ENCODE peak calls at places on chromosomes 13 and 19, in eight cellular contexts. F is H1, N is stomach, B is vagina, V is sigmoid colon, X is breast epithelium, M is endothelial cell of umbilical vein, G is transverse colon. E is an unnamed sample. For H3K4me1, the result is how much of the 10 kb centered on the place peaks cover.

GRCh38 chr19:38515906-38516305 is 82.4 kb downstream of the RYR1 start:
- DNase-seq in G (no peak), M (no peak), B (no peak), F (no peak), N (no peak), V (no peak), X (no peak), E (no peak)

GRCh38 chr19:12314553-12314952 is 18.9 kb downstream of the ZNF563 start:
- DNase-seq in G (no peak), X (no peak), F (no peak), V (no peak), M (no peak), N (peak), B (no peak), E (no peak)

GRCh38 chr13:73220966-73221720 is 162.3 kb downstream of the KLF5 start:
- DNase-seq in F (no peak), X (no peak), N (no peak), B (no peak), M (no peak), G (peak), V (no peak), E (no peak)

GRCh38 chr19:30564551-30565011 is 192.4 kb downstream of the ZNF536 start:
- DNase-seq in M (no peak), G (no peak), B (no peak), V (no peak), N (no peak), F (no peak), X (no peak), E (peak)

GRCh38 chr13:76944457-76944856 is 3.9 kb upstream of the ACOD1 start:
- DNase-seq in M (no peak), G (no peak), V (no peak), B (no peak), F (no peak), X (no peak), N (no peak), E (no peak)

GRCh38 chr13:43572601-43573360 is 214.0 kb downstream of the ENOX1 start:
- DNase-seq in M (no peak), X (no peak), V (no peak), G (no peak), F (no peak), N (no peak), B (no peak), E (no peak)

GRCh38 chr13:100818706-100819105 is 144.1 kb upstream of the TMTC4 start:
- DNase-seq in X (peak), G (no peak), B (no peak), N (peak), M (no peak), V (peak), F (no peak), E (no peak)

GRCh38 chr13:60765700-60766411 is 368.8 kb downstream of the TDRD3 start:
- DNase-seq in V (no peak), X (no peak), B (no peak), N (no peak), F (no peak), M (peak), G (no peak), E (no peak)

GRCh38 chr13:36788276-36788675 is 30.7 kb upstream of the RFXAP start:
- DNase-seq in B (no peak), V (no peak), M (no peak), N (no peak), F (no peak), X (no peak), G (no peak), E (no peak)

GRCh38 chr13:107211073-107211472 is 643.1 kb upstream of the ARGLU1 start:
- DNase-seq in X (peak), F (peak), N (peak), B (no peak), V (peak), M (peak), G (peak), E (peak)

GRCh38 chr19:8576273-8576993 is 809 bp downstream of the MYO1F start:
- DNase-seq in G (peak), X (no peak), V (no peak), M (no peak), F (no peak), N (no peak), B (no peak), E (no peak)

GRCh38 chr13:33249066-33249465 is 36.5 kb downstream of the STARD13 start:
- DNase-seq in B (no peak), M (peak), N (no peak), V (no peak), G (no peak), X (no peak), F (no peak), E (no peak)

GRCh38 chr19:3387645-3388589 is 21.5 kb downstream of the NFIC start:
- DNase-seq in G (peak), M (peak), X (peak), F (no peak), V (peak), N (peak), B (no peak), E (peak)

GRCh38 chr19:17775245-17775927 is 19.6 kb upstream of the B3GNT3 start:
- DNase-seq in N (peak), X (no peak), F (peak), V (no peak), G (peak), B (no peak), M (peak), E (no peak)

GRCh38 chr19:39237200-39238184 is 7.3 kb downstream of the IFNL3 start:
- DNase-seq in F (no peak), V (no peak), X (peak), M (no peak), N (peak), B (no peak), G (peak), E (no peak)

GRCh38 chr13:64716936-64717335 is 2513.2 kb downstream of the PCDH9 start:
- DNase-seq in N (no peak), B (no peak), X (no peak), G (no peak), M (no peak), V (no peak), F (no peak), E (no peak)

GRCh38 chr19:51948979-51949378 is 21.7 kb downstream of the ZNF613 start:
- DNase-seq in N (no peak), F (no peak), B (no peak), V (no peak), G (no peak), X (no peak), M (no peak), E (no peak)

GRCh38 chr19:40223135-40223822 is 3.2 kb downstream of the CCNP start:
- DNase-seq in N (peak), B (no peak), F (peak), V (no peak), X (no peak), G (peak), M (no peak), E (no peak)

GRCh38 chr19:16778796-16779411 is 50.3 kb upstream of the SIN3B start:
- DNase-seq in G (peak), V (no peak), M (peak), N (peak), B (no peak), F (peak), X (no peak), E (no peak)

GRCh38 chr13:44169018-44169909 is 204.4 kb upstream of the SERP2 start:
- DNase-seq in N (no peak), V (no peak), F (no peak), B (no peak), G (no peak), X (no peak), M (no peak), E (no peak)

GRCh38 chr19:13843104-13843921 is 33.6 kb upstream of the NANOS3 start:
- DNase-seq in B (no peak), N (peak), X (peak), V (peak), M (peak), F (peak), G (peak), E (no peak)

GRCh38 chr13:26977541-26977940 is 194.1 kb downstream of the USP12 start:
- DNase-seq in X (no peak), M (no peak), F (no peak), V (no peak), G (no peak), N (no peak), B (no peak), E (no peak)

GRCh38 chr13:95896302-95896701 is 156.9 kb downstream of the UGGT2 start:
- DNase-seq in V (no peak), X (no peak), G (no peak), B (no peak), M (peak), F (no peak), N (no peak), E (no peak)

GRCh38 chr19:17275441-17276175 is 6.1 kb upstream of the ANKLE1 start:
- DNase-seq in V (no peak), X (no peak), G (no peak), B (no peak), N (no peak), M (no peak), F (no peak), E (no peak)

GRCh38 chr19:990119-990571 is 6.0 kb downstream of the WDR18 start:
- DNase-seq in F (no peak), X (no peak), N (no peak), G (no peak), M (no peak), B (no peak), V (no peak), E (no peak)

GRCh38 chr13:50893211-50893852 is 16.3 kb upstream of the RNASEH2B start:
- DNase-seq in F (no peak), X (no peak), N (no peak), B (no peak), M (no peak), V (no peak), G (no peak), E (no peak)

GRCh38 chr19:29176981-29177754 is 35.8 kb downstream of the UQCRFS1 start:
- DNase-seq in M (no peak), N (no peak), B (no peak), X (no peak), V (no peak), F (no peak), G (no peak), E (no peak)

GRCh38 chr19:13026478-13026999 is 31.3 kb downstream of the NFIX start:
- DNase-seq in G (peak), N (peak), V (no peak), X (no peak), F (no peak), M (peak), B (no peak), E (no peak)

GRCh38 chr13:36919206-36919832 is 719 bp downstream of the SMAD9 start:
- DNase-seq in F (peak), M (no peak), G (peak), X (no peak), B (no peak), N (peak), V (peak), E (no peak)

GRCh38 chr19:5837768-5838364 is 1.6 kb downstream of the FUT6 start:
- DNase-seq in X (no peak), B (no peak), G (no peak), F (no peak), N (no peak), V (no peak), M (no peak), E (no peak)

GRCh38 chr13:98575009-98575866 is 1.7 kb downstream of the STK24 start:
- DNase-seq in B (no peak), G (no peak), N (no peak), X (no peak), V (no peak), M (peak), F (no peak), E (no peak)

GRCh38 chr19:4052114-4052992 is 14.3 kb downstream of the ZBTB7A start:
- DNase-seq in B (no peak), V (peak), X (peak), F (no peak), G (peak), N (peak), M (no peak), E (peak)

GRCh38 chr19:19528721-19529490 is at the start of gene YJEFN3:
- DNase-seq in G (no peak), M (no peak), B (no peak), X (no peak), N (no peak), V (no peak), F (no peak), E (no peak)

GRCh38 chr13:22135446-22135845 is 464.6 kb downstream of the FGF9 start:
- DNase-seq in G (no peak), F (no peak), V (no peak), M (no peak), N (no peak), B (no peak), X (no peak), E (no peak)

GRCh38 chr13:64248371-64249065 is 2832.9 kb upstream of the PCDH20 start:
- DNase-seq in X (no peak), B (no peak), M (no peak), G (no peak), V (no peak), F (no peak), N (no peak), E (no peak)

GRCh38 chr13:113864303-113864890 is 521 bp upstream of the GAS6 start:
- DNase-seq in G (no peak), F (no peak), X (peak), M (peak), V (no peak), N (no peak), B (no peak), E (peak)

GRCh38 chr19:12194827-12195500 is 32.1 kb downstream of the ZNF136 start:
- DNase-seq in B (no peak), F (no peak), M (peak), V (peak), G (peak), X (peak), N (peak), E (peak)

DNA sequence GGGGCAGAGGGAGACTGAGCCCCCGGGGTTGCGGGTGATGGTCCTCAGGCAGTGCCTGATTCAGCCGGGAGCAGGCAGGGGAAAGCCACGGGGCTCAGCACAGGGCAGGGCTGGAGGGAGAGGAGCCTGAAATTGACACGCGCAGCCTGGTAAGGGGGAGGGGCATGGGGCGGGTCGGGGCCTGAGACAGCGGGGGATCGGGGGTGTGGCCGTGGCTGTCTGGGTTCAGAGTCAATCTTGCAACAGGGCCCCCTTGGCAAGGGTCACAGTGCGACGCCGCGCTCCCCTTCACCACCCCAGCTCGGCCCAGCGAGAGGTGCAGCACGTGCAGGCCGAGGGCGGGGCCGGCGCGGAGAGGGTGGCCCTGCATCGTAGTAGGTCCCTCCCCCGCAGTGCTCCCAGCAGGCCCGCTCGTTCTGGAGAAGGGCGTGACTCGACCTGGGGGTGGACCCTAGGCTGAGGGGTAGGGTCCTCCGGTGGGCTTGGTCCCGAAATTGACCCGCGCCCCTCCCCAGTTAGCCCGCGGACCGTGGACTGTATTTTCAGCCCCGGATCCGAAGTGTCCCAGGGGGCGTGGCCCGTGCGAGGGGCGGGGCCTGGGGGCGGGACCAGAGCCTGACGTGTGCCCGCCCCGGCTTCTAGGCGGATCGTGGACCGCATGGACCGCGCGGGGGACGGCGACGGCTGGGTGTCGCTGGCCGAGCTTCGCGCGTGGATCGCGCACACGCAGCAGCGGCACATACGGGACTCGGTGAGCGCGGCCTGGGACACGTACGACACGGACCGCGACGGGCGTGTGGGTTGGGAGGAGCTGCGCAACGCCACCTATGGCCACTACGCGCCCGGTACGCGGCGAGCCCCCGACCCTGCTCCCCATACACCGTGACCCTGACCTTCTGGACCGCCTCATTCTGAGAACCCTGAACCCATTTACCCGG is 6.0 kb downstream of the RCN3 start:
- DNase-seq in M (peak), X (peak), N (peak), V (peak), F (peak), G (peak), B (no peak), E (peak)
- TF ChIP-seq POLR2A in M (no peak), X (no peak), N (no peak), V (no peak), F (no peak), G (peak), B (no peak), E (no peak)

GRCh38 chr13:34371108-34371507 is 553.2 kb downstream of the RFC3 start:
- DNase-seq in V (no peak), F (no peak), G (no peak), X (no peak), N (no peak), M (no peak), B (no peak), E (no peak)

GRCh38 chr13:34372581-34372980 is 554.6 kb downstream of the RFC3 start:
- DNase-seq in M (no peak), F (no peak), G (no peak), V (no peak), B (no peak), X (no peak), N (no peak), E (no peak)

GRCh38 chr13:34371645-34372044 is 553.7 kb downstream of the RFC3 start:
- DNase-seq in X (no peak), B (no peak), N (no peak), F (no peak), G (no peak), V (no peak), M (no peak), E (no peak)

GRCh38 chr13:34364633-34365032 is 546.7 kb downstream of the RFC3 start:
- DNase-seq in G (no peak), N (no peak), M (no peak), X (no peak), B (no peak), V (no peak), F (no peak), E (no peak)

DNA sequence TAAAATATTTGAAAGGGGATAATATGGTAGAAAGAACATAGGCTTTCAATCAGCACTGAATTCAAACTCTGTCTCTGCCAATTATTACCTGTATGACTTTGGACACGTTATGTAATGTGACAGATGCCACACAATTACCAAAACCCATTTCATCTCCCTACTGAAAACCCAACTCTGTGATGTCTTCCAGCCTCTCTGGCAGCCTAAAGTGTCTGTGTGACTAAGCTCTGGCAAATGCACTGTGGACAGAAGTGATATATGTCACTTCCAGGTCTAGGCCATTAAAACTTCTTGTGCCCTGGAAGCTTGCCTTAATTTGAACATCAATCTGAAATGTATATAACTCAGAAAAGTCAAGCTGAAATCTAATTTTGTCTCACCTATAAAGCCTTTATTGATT is 552.0 kb downstream of the RFC3 start:
- DNase-seq in N (no peak), M (no peak), F (no peak), X (no peak), V (no peak), G (no peak), B (no peak), E (no peak)
- H3K4me1 ChIP-seq in N (under half), M (under half), F (under half), X (under half), V (under half), G (under half), B (under half), E (under half)

GRCh38 chr13:40148103-40148502 is 492.6 kb downstream of the COG6 start:
- DNase-seq in G (no peak), N (no peak), F (no peak), B (no peak), M (no peak), V (no peak), X (no peak), E (no peak)
- TF ChIP-seq POLR2AphosphoS5 in G (no peak), N (no peak), F (no peak), B (no peak), M (no peak), V (no peak), X (no peak), E (no peak)

GRCh38 chr19:20565321-20566018 is at the start of gene ZNF737:
- DNase-seq in N (peak), F (peak), X (peak), V (peak), B (peak), M (peak), G (peak), E (peak)
- TF ChIP-seq POLR2A in N (no peak), F (peak), X (peak), V (peak), B (no peak), M (peak), G (peak), E (peak)

GRCh38 chr19:45079063-45079910 is at the start of gene GEMIN7:
- DNase-seq in X (peak), M (peak), F (peak), V (peak), G (peak), N (peak), B (no peak), E (no peak)

GRCh38 chr19:45075215-45076028 is 856 bp downstream of the ZNF296 start:
- DNase-seq in X (peak), V (peak), N (peak), M (peak), F (peak), G (peak), B (no peak), E (peak)

GRCh38 chr19:45076029-45076850 is at the start of gene ZNF296:
- DNase-seq in M (peak), B (no peak), F (peak), G (peak), N (peak), X (peak), V (peak), E (no peak)

GRCh38 chr19:45078390-45079062 is 534 bp upstream of the GEMIN7 start:
- DNase-seq in V (no peak), F (no peak), M (no peak), G (no peak), X (no peak), B (no peak), N (no peak), E (no peak)

DNA sequence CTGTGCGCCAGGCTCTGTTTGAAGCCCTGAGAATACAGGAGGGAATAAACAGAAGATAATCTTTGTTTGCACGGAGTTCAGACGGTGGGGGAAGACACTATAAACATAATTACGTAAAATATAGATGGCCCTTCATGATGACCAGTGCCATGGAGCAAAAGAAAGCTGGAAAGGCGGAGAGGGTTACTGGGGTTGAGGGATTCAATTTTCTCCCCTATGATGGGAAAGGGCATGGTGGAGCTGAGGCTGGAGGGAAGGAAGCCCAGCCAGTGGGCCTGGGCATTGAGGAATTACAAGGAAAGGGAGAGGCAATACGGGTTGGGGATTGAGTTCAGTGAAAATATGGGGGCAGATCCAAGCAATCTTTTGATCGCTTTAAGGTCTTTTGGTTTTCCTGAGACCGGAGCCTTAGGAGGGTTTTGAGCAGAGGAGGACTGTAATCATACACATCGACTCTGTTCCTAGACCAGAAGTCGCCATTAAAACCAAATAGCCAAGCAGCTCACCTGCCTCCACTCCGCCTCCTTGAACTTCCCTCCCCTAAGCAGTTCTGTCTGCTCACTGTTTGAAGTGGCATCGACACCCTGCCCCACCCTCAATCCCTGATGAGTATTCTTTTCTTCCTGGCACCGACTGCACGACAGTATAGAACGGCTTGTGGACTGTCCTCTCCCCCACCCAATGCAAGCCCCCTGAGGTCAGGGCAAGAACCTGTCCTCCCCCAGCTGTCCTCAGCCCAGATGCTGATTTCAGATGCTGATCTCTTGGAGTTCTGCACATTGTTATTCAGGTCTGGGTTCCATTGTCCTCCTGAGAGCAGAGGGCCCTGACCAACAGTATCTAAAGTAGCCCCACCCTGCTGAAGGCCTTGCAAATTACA is 813 bp upstream of the ZNF296 start:
- DNase-seq in M (no peak), X (no peak), F (peak), B (no peak), N (no peak), V (no peak), G (peak), E (no peak)
- H3K4me1 ChIP-seq in M (under half), X (under half), F (under half), B (half or more), N (under half), V (under half), G (under half), E (half or more)

GRCh38 chr13:97433727-97434416 is at the start of gene RAP2A:
- DNase-seq in N (peak), M (peak), B (peak), F (peak), V (peak), X (peak), G (peak), E (peak)
- TF ChIP-seq POLR2AphosphoS5 in N (peak), M (peak), B (no peak), F (peak), V (peak), X (peak), G (peak), E (peak)

E was measured in suprapubic skin.